ENCODE peak calls at places on chromosome 11, in seven cellular contexts. R is Peyer's patch, O is foreskin keratinocyte, W is esophagus squamous epithelium, Q is transverse colon, V is A549, U is esophagus muscularis mucosa. F is an unnamed sample.

GRCh38 chr11:10493041-10493663 is 38.1 kb downstream of the AMPD3 start:
- DNase-seq in V (no peak), O (no peak), W (no peak), U (peak; percentile 90), Q (no peak), R (no peak), F (no peak)

GRCh38 chr11:94876645-94877445 is 96.5 kb downstream of the CWC15 start:
- DNase-seq in R (peak; percentile 31), O (peak; percentile 36), V (peak; percentile 72), W (no peak), U (peak; percentile 95), Q (peak; percentile 60), F (peak; percentile 96)

GRCh38 chr11:6210274-6210955 is 5.1 kb downstream of the C11orf42 start:
- DNase-seq in W (no peak), U (peak; percentile 53), V (no peak), R (no peak), O (no peak), Q (no peak), F (no peak)

GRCh38 chr11:111329306-111330204 is 31.2 kb downstream of the POU2AF3 start:
- DNase-seq in R (no peak), O (no peak), V (no peak), W (no peak), U (no peak), Q (no peak), F (no peak)

GRCh38 chr11:33475999-33476398 is 218.8 kb downstream of the HIPK3 start:
- DNase-seq in U (no peak), R (no peak), Q (no peak), V (no peak), W (no peak), O (no peak), F (peak; percentile 60)

GRCh38 chr11:119044708-119045107 is 12.3 kb downstream of the HYOU1 start:
- DNase-seq in W (no peak), V (no peak), U (no peak), R (no peak), Q (no peak), O (no peak), F (no peak)

GRCh38 chr11:116257092-116257491 is 515.7 kb downstream of the BUD13 start:
- DNase-seq in V (no peak), O (no peak), R (no peak), W (no peak), Q (no peak), U (no peak), F (no peak)

GRCh38 chr11:46918087-46918751 is at the start of gene LRP4:
- DNase-seq in R (no peak), Q (peak; percentile 69), U (no peak), W (no peak), V (peak; percentile 35), O (no peak), F (no peak)

GRCh38 chr11:128299132-128299726 is 288.1 kb downstream of the ETS1 start:
- DNase-seq in Q (no peak), W (no peak), O (no peak), V (no peak), U (no peak), R (no peak), F (no peak)

GRCh38 chr11:82229346-82229745 is 504.3 kb downstream of the FAM181B start:
- DNase-seq in R (no peak), U (no peak), Q (no peak), W (no peak), V (peak; percentile 13), O (no peak), F (no peak)

GRCh38 chr11:131913267-131913666 is 542.9 kb downstream of the NTM start:
- DNase-seq in V (no peak), R (no peak), U (no peak), Q (no peak), W (no peak), O (no peak), F (peak; percentile 30)

GRCh38 chr11:100752371-100753073 is 65.4 kb downstream of the ARHGAP42 start:
- DNase-seq in V (no peak), Q (no peak), U (no peak), O (no peak), R (no peak), W (no peak), F (no peak)

GRCh38 chr11:17719940-17720795 is 797 bp downstream of the MYOD1 start:
- DNase-seq in U (no peak), W (no peak), O (no peak), V (peak; percentile 34), R (no peak), Q (no peak), F (peak; percentile 19)

GRCh38 chr11:17129003-17129402 is 51.5 kb upstream of the RPS13 start:
- DNase-seq in R (no peak), W (no peak), Q (no peak), V (peak; percentile 22), O (peak; percentile 21), U (no peak), F (peak; percentile 63)

GRCh38 chr11:85745626-85746025 is 59.6 kb upstream of the CCDC89 start:
- DNase-seq in U (peak; percentile 87), R (no peak), Q (no peak), O (no peak), W (no peak), V (no peak), F (no peak)

DNA sequence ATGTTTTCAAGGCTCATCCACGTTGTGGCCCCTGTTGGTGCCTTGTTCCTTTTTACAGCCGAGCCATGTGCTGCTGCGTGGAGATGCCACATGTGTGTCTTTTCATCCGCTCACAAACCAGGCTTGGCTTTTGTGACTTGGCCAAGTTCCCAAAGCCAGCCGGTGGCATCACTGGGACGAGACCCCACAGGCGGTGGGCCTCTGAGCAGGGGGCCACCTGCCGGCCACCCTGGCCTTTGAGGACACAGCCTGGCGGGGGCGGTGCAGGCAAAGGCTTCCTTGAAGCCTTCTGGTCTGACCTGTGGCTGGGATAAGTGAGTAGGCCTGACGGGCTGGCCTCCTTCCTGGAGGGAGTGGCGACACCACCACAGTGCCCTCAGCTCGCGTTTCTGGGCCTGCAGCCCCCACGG is 10.6 kb downstream of the GRK2 start:
- DNase-seq in V (no peak), O (no peak), R (peak; percentile 62), U (no peak), W (no peak), Q (peak; percentile 65), F (no peak)
- TF ChIP-seq CTCF in V (no peak), O (peak; percentile 41), R (no peak), U (no peak), W (no peak), Q (peak; percentile 10), F (peak; percentile 9)

DNA sequence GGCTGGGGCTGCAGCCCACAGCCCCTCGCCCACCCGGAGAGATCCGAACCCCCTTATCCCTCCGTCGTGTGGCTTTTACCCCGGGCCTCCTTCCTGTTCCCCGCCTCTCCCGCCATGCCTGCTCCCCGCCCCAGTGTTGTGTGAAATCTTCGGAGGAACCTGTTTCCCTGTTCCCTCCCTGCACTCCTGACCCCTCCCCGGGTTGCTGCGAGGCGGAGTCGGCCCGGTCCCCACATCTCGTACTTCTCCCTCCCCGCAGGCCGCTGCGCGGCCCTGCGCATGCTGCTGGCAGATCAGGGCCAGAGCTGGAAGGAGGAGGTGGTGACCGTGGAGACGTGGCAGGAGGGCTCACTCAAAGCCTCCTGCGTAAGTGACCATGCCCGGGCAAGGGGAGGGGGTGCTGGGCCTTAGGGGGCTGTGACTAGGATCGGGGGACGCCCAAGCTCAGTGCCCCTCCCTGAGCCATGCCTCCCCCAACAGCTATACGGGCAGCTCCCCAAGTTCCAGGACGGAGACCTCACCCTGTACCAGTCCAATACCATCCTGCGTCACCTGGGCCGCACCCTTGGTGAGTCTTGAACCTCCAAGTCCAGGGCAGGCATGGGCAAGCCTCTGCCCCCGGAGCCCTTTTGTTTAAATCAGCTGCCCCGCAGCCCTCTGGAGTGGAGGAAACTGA is 731 bp downstream of the GSTP1 start:
- DNase-seq in R (peak; percentile 53), W (peak; percentile 45), O (peak; percentile 61), V (no peak), U (peak; percentile 94), Q (peak; percentile 84), F (peak; percentile 42)
- H3K4me1 ChIP-seq in R (peaks cover 28% of the 10 kb centered on the region), W (peaks cover 30% of the 10 kb centered on the region), O (peaks cover 4% of the 10 kb centered on the region), V (peaks cover 50% of the 10 kb centered on the region), U (peaks cover 30% of the 10 kb centered on the region), Q (peaks cover 19% of the 10 kb centered on the region), F (peaks cover 20% of the 10 kb centered on the region)

GRCh38 chr11:67667490-67668190 is 6.8 kb downstream of the ALDH3B2 start:
- DNase-seq in V (no peak), W (no peak), O (no peak), R (peak; percentile 41), U (peak; percentile 90), Q (no peak), F (no peak)
- H3K27ac ChIP-seq in V (no peak overlapping the region), W (no peak overlapping the region), O (no peak overlapping the region), R (no peak overlapping the region), U (no peak overlapping the region), Q (no peak overlapping the region), F (no peak overlapping the region)

GRCh38 chr11:90639687-90640086 is 416.8 kb upstream of the CHORDC1 start:
- DNase-seq in W (no peak), R (no peak), O (no peak), V (peak; percentile 1), U (no peak), Q (no peak), F (no peak)
- TF ChIP-seq CTCF in W (no peak), R (no peak), O (peak; percentile 60), V (peak; percentile 24), U (peak; percentile 19), Q (no peak), F (peak; percentile 32)

DNA sequence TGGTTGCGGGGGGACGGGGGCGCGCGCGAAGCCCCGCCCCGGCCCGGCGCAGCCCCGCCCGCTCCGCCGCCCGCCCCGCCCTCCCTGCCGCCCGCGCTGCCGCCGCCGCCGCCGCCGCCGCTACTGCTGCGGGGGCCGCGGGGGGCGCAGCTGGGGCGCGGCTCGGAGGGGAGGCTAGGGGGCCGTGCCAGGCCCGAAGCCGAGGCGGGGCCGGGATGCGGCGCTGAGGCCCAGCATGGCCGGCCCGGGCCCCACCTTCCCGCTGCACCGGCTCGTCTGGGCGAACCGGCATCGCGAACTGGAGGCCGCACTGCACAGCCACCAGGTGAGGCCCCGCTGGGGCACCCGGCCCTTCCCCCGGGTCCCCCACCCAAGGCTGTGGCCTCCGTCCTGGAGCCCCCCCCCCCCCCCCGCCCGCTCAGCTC is at the start of gene ANKRD13D:
- DNase-seq in Q (no peak), R (peak; percentile 52), O (no peak), W (no peak), V (no peak), U (no peak), F (no peak)
- H3K4me1 ChIP-seq in Q (peaks cover 31% of the 10 kb centered on the region), R (peaks cover 48% of the 10 kb centered on the region), O (peaks cover 4% of the 10 kb centered on the region), W (peaks cover 62% of the 10 kb centered on the region), V (peaks cover 19% of the 10 kb centered on the region), U (peaks cover 79% of the 10 kb centered on the region), F (peaks cover 37% of the 10 kb centered on the region)

DNA sequence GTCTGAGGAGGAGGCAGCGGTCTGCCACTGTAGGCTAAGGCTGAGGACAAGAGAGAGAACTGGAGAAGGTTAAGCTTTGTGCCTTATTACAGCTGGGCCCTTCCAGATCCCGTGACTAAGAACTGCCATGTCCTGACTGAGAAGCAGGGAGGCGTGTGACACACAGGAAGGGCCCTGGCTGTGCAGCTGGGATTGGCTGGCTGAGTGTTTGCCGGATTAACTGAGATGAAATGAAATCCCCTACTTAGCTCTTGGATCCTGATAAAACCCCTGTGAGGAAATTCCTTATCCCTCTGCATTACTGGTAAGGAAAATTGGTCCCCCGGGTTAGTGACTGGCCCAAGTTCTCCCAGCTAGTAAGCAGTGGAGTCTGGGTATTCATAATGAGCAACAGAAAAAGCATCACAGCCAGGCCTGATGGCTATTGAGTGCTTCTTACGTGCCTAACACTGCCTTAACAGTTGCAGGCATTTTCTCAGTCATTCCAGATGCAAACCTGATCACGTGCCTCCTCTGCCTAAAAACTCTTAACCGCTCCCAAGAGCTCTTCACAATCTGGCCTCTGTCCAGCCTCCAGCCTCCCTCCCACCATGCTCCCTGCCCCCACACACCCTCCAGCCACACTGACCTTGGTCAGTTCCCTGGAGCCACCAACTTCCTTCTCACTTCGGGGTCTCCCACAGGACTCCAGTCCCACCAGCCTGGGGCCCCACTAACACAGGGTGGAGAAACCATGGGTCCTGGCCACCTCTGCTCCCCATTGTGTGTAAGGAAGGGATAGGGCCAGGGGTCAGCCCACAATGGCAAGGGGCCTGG is 37.8 kb downstream of the ARRB1 start:
- DNase-seq in O (no peak), R (no peak), Q (no peak), V (no peak), U (no peak), W (no peak), F (peak; percentile 42)
- H3K27ac ChIP-seq in O (no peak overlapping the region), R (peak overlapping the region; percentile 49), Q (peak overlapping the region; percentile 78), V (no peak overlapping the region), U (peak overlapping the region; percentile 85), W (peak overlapping the region; percentile 81), F (peak overlapping the region; percentile 50)

F was measured in astrocyte.